ENCODE peak calls at places on chromosomes 5 and 9, in six cellular contexts. One of them, this sample, is unnamed.

GRCh38 chr9:110140276-110140675 is 67.7 kb downstream of the C9orf152 start:
- DNase-seq in hypothalamus: no peak
- DNase-seq in HT1080: no peak
- DNase-seq in Right ventricle myocardium superior: no peak
- DNase-seq in T-helper 1 cell: no peak
- DNase-seq in choroid plexus epithelial cell: no peak
- DNase-seq in this sample: no peak

GRCh38 chr5:37871023-37871815 is 31.4 kb upstream of the GDNF start:
- DNase-seq in hypothalamus: no peak
- DNase-seq in HT1080: peak
- DNase-seq in Right ventricle myocardium superior: no peak
- DNase-seq in T-helper 1 cell: no peak
- DNase-seq in choroid plexus epithelial cell: no peak
- DNase-seq in this sample: no peak

GRCh38 chr9:69584746-69585145 is 87.4 kb downstream of the APBA1 start:
- DNase-seq in hypothalamus: no peak
- DNase-seq in HT1080: no peak
- DNase-seq in Right ventricle myocardium superior: no peak
- DNase-seq in T-helper 1 cell: no peak
- DNase-seq in choroid plexus epithelial cell: no peak
- DNase-seq in this sample: no peak

GRCh38 chr9:38423939-38424843 is at the start of gene IGFBPL1:
- DNase-seq in hypothalamus: no peak
- DNase-seq in HT1080: no peak
- DNase-seq in Right ventricle myocardium superior: no peak
- DNase-seq in T-helper 1 cell: no peak
- DNase-seq in choroid plexus epithelial cell: peak
- DNase-seq in this sample: no peak

GRCh38 chr5:1059884-1060263 is 51.3 kb downstream of the NKD2 start:
- DNase-seq in hypothalamus: no peak
- DNase-seq in HT1080: no peak
- DNase-seq in Right ventricle myocardium superior: peak
- DNase-seq in T-helper 1 cell: no peak
- DNase-seq in choroid plexus epithelial cell: no peak
- DNase-seq in this sample: no peak

GRCh38 chr5:36252722-36253340 is 11.1 kb upstream of the NADK2 start:
- DNase-seq in hypothalamus: peak
- DNase-seq in HT1080: no peak
- DNase-seq in Right ventricle myocardium superior: no peak
- DNase-seq in T-helper 1 cell: no peak
- DNase-seq in choroid plexus epithelial cell: peak
- DNase-seq in this sample: no peak

GRCh38 chr5:9201761-9202160 is 344.1 kb downstream of the SEMA5A start:
- DNase-seq in hypothalamus: no peak
- DNase-seq in HT1080: no peak
- DNase-seq in Right ventricle myocardium superior: no peak
- DNase-seq in T-helper 1 cell: no peak
- DNase-seq in choroid plexus epithelial cell: peak
- DNase-seq in this sample: no peak

GRCh38 chr9:115046786-115047185 is 71.2 kb downstream of the TNC start:
- DNase-seq in hypothalamus: no peak
- DNase-seq in HT1080: no peak
- DNase-seq in Right ventricle myocardium superior: no peak
- DNase-seq in T-helper 1 cell: no peak
- DNase-seq in choroid plexus epithelial cell: peak
- DNase-seq in this sample: no peak

GRCh38 chr5:138874771-138875628 is at the start of gene LRRTM2:
- DNase-seq in hypothalamus: peak
- DNase-seq in HT1080: peak
- DNase-seq in Right ventricle myocardium superior: no peak
- DNase-seq in T-helper 1 cell: no peak
- DNase-seq in choroid plexus epithelial cell: peak
- DNase-seq in this sample: no peak

GRCh38 chr5:157160001-157160400 is 6.1 kb downstream of the GARIN3 start:
- DNase-seq in hypothalamus: no peak
- DNase-seq in HT1080: no peak
- DNase-seq in Right ventricle myocardium superior: no peak
- DNase-seq in T-helper 1 cell: no peak
- DNase-seq in choroid plexus epithelial cell: no peak
- DNase-seq in this sample: no peak